ENCODE peak calls at places on chromosomes 11 and 22, in eight cellular contexts. X is A549, L is endodermal cell, T is LNCaP clone FGC, J is heart left ventricle, U is AG09309, Z is psoas muscle, H is colonic mucosa. A is an unnamed sample.

GRCh38 chr22:35037089-35037488 is 28.9 kb upstream of the ISX start:
- DNase-seq in H (no peak), L (peak), U (no peak), Z (no peak), T (no peak), J (no peak), X (no peak), A (no peak)

GRCh38 chr22:48717883-48718817 is 1109.5 kb downstream of the BRD1 start:
- DNase-seq in L (peak), Z (no peak), J (no peak), X (no peak), H (no peak), T (no peak), U (no peak), A (no peak)

GRCh38 chr22:25702046-25702445 is 39.9 kb upstream of the MYO18B start:
- DNase-seq in H (no peak), U (no peak), L (no peak), Z (no peak), J (no peak), T (no peak), X (no peak), A (no peak)

GRCh38 chr11:45622861-45623260 is 42.6 kb downstream of the CHST1 start:
- DNase-seq in L (no peak), X (no peak), J (no peak), U (no peak), H (no peak), T (no peak), Z (no peak), A (no peak)

GRCh38 chr11:80432051-80432450 is 991.2 kb upstream of the TENM4 start:
- DNase-seq in U (no peak), L (no peak), J (no peak), X (no peak), T (peak), H (no peak), Z (no peak), A (no peak)

GRCh38 chr22:22941831-22942510 is 54.4 kb downstream of the IGLL5 start:
- DNase-seq in H (peak), T (no peak), J (no peak), X (no peak), L (peak), Z (no peak), U (no peak), A (no peak)

GRCh38 chr11:130710022-130710421 is 206.3 kb downstream of the SNX19 start:
- DNase-seq in U (no peak), H (no peak), J (no peak), L (peak), X (no peak), Z (no peak), T (no peak), A (no peak)

GRCh38 chr22:45692549-45692948 is 20.9 kb downstream of the ATXN10 start:
- DNase-seq in X (no peak), H (no peak), T (no peak), J (no peak), Z (no peak), U (no peak), L (no peak), A (no peak)

GRCh38 chr11:14318581-14318981 is 40.4 kb downstream of the RRAS2 start:
- DNase-seq in H (no peak), Z (no peak), X (no peak), J (no peak), L (no peak), T (no peak), U (no peak), A (no peak)

GRCh38 chr22:40190501-40190900 is 12.8 kb downstream of the TNRC6B start:
- DNase-seq in H (no peak), L (peak), T (no peak), J (peak), U (no peak), Z (no peak), X (no peak), A (no peak)

GRCh38 chr11:128235958-128236357 is 351.4 kb downstream of the ETS1 start:
- DNase-seq in H (no peak), L (no peak), T (no peak), J (peak), U (no peak), X (no peak), Z (no peak), A (no peak)

GRCh38 chr11:43327987-43328386 is 16.2 kb downstream of the API5 start:
- DNase-seq in Z (no peak), J (no peak), T (peak), U (peak), X (no peak), H (no peak), L (no peak), A (peak)

GRCh38 chr11:77046060-77046501 is 11.9 kb downstream of the B3GNT6 start:
- DNase-seq in J (no peak), U (no peak), T (no peak), H (peak), L (peak), Z (no peak), X (peak), A (no peak)

GRCh38 chr11:83088965-83089364 is 17.3 kb upstream of the RAB30 start:
- DNase-seq in U (no peak), X (no peak), Z (no peak), J (no peak), H (no peak), T (no peak), L (no peak), A (no peak)

GRCh38 chr11:62142043-62142375 is 18.2 kb downstream of the INCENP start:
- DNase-seq in L (peak), H (no peak), J (no peak), Z (no peak), U (no peak), X (no peak), T (no peak), A (no peak)

GRCh38 chr11:88531776-88532175 is 194.2 kb upstream of the CTSC start:
- DNase-seq in Z (no peak), J (no peak), U (no peak), L (no peak), H (no peak), X (no peak), T (no peak), A (no peak)

GRCh38 chr11:108672113-108672512 is 7.2 kb downstream of the DDX10 start:
- DNase-seq in U (no peak), Z (no peak), X (no peak), L (no peak), T (peak), J (peak), H (no peak), A (no peak)

GRCh38 chr22:29152045-29152380 is 53.7 kb upstream of the EMID1 start:
- DNase-seq in J (no peak), T (no peak), U (no peak), Z (no peak), H (no peak), L (peak), X (no peak), A (no peak)

GRCh38 chr22:49548356-49549202 is 279.1 kb downstream of the BRD1 start:
- DNase-seq in U (no peak), H (no peak), X (no peak), T (no peak), L (peak), Z (no peak), J (no peak), A (no peak)

GRCh38 chr11:6541356-6541755 is 44.3 kb downstream of the DNHD1 start:
- DNase-seq in T (no peak), L (no peak), Z (no peak), H (no peak), U (no peak), J (no peak), X (no peak), A (no peak)

GRCh38 chr11:131408011-131408640 is 37.7 kb downstream of the NTM start:
- DNase-seq in Z (no peak), L (peak), T (peak), J (no peak), X (peak), U (peak), H (no peak), A (no peak)

GRCh38 chr22:23504522-23504921 is 75.6 kb downstream of the IGLL1 start:
- DNase-seq in H (no peak), L (no peak), Z (peak), J (no peak), X (no peak), T (no peak), U (no peak), A (no peak)

GRCh38 chr11:3954448-3955298 is 99.2 kb downstream of the STIM1 start:
- DNase-seq in T (no peak), Z (no peak), X (no peak), U (no peak), L (no peak), H (no peak), J (no peak), A (no peak)

GRCh38 chr22:39117585-39118191 is 20.6 kb downstream of the APOBEC3H start:
- DNase-seq in Z (peak), L (peak), H (peak), J (peak), U (peak), X (peak), T (no peak), A (no peak)

GRCh38 chr22:49775191-49776052 is 52.3 kb downstream of the BRD1 start:
- DNase-seq in H (no peak), Z (peak), T (no peak), X (no peak), J (no peak), U (no peak), L (no peak), A (no peak)

GRCh38 chr11:110173775-110174644 is 80.8 kb downstream of the ZC3H12C start:
- DNase-seq in X (peak), J (peak), U (no peak), Z (peak), H (peak), T (no peak), L (peak), A (no peak)

GRCh38 chr11:72718101-72718501 is 34.1 kb downstream of the ARAP1 start:
- DNase-seq in J (peak), H (no peak), T (no peak), Z (peak), L (no peak), U (no peak), X (no peak), A (no peak)

GRCh38 chr11:125304876-125305275 is 140.3 kb downstream of the PKNOX2 start:
- DNase-seq in T (no peak), H (no peak), L (no peak), Z (no peak), J (no peak), X (no peak), U (no peak), A (no peak)

GRCh38 chr11:86571273-86571948 is 101.0 kb downstream of the ME3 start:
- DNase-seq in Z (no peak), L (peak), H (peak), X (peak), U (no peak), T (no peak), J (no peak), A (no peak)

GRCh38 chr11:17184882-17185587 is 22.8 kb downstream of the PIK3C2A start:
- DNase-seq in L (no peak), J (no peak), U (no peak), T (no peak), Z (no peak), X (no peak), H (no peak), A (no peak)

GRCh38 chr11:43359432-43359818 is 705 bp downstream of the TTC17 start:
- DNase-seq in H (no peak), J (no peak), T (no peak), U (no peak), X (peak), L (no peak), Z (no peak), A (no peak)

GRCh38 chr11:34311126-34311525 is 46.7 kb downstream of the ABTB2 start:
- DNase-seq in U (no peak), L (no peak), T (no peak), H (no peak), X (no peak), J (peak), Z (peak), A (no peak)

GRCh38 chr11:103488021-103488420 is 378.8 kb downstream of the DYNC2H1 start:
- DNase-seq in J (no peak), Z (no peak), T (no peak), X (no peak), H (no peak), L (no peak), U (no peak), A (no peak)

GRCh38 chr11:133303262-133303661 is 229.0 kb downstream of the OPCML start:
- DNase-seq in H (no peak), Z (no peak), X (no peak), J (no peak), U (no peak), L (no peak), T (no peak), A (no peak)

GRCh38 chr11:134429104-134429503 is 17.1 kb upstream of the B3GAT1 start:
- DNase-seq in Z (no peak), J (no peak), X (no peak), U (no peak), T (no peak), H (no peak), L (no peak), A (no peak)

GRCh38 chr11:28615542-28615941 is 507.4 kb downstream of the METTL15 start:
- DNase-seq in X (no peak), T (no peak), H (no peak), U (no peak), Z (no peak), J (no peak), L (no peak), A (no peak)

GRCh38 chr11:113147249-113147648 is 167.1 kb upstream of the TTC12 start:
- DNase-seq in U (no peak), X (no peak), J (peak), L (peak), Z (no peak), H (no peak), T (no peak), A (no peak)

GRCh38 chr11:37916331-37916730 is 1318.3 kb upstream of the RAG2 start:
- DNase-seq in J (no peak), U (no peak), X (no peak), Z (no peak), H (no peak), L (no peak), T (no peak), A (no peak)

GRCh38 chr11:112524808-112525207 is 264.1 kb upstream of the PLET1 start:
- DNase-seq in J (peak), T (peak), Z (peak), L (peak), H (no peak), U (no peak), X (no peak), A (no peak)

GRCh38 chr11:115409116-115409663 is 95.0 kb downstream of the CADM1 start:
- DNase-seq in X (no peak), L (no peak), Z (no peak), U (no peak), H (no peak), T (no peak), J (no peak), A (no peak)

GRCh38 chr22:47351836-47352579 is 589.6 kb downstream of the TBC1D22A start:
- DNase-seq in J (no peak), T (no peak), U (no peak), H (no peak), L (no peak), X (no peak), Z (no peak), A (no peak)
- H3K4me3 ChIP-seq in J (no peak), T (no peak), U (no peak), H (no peak), L (no peak), X (no peak), Z (no peak), A (no peak)

GRCh38 chr22:37465721-37466120 is 20.5 kb downstream of the MFNG start:
- DNase-seq in U (no peak), T (no peak), X (no peak), H (no peak), L (peak), J (no peak), Z (no peak), A (no peak)
- TF ChIP-seq CTCF in U (no peak), T (no peak), X (no peak), H (no peak), L (peak), J (no peak), Z (no peak), A (no peak)

DNA sequence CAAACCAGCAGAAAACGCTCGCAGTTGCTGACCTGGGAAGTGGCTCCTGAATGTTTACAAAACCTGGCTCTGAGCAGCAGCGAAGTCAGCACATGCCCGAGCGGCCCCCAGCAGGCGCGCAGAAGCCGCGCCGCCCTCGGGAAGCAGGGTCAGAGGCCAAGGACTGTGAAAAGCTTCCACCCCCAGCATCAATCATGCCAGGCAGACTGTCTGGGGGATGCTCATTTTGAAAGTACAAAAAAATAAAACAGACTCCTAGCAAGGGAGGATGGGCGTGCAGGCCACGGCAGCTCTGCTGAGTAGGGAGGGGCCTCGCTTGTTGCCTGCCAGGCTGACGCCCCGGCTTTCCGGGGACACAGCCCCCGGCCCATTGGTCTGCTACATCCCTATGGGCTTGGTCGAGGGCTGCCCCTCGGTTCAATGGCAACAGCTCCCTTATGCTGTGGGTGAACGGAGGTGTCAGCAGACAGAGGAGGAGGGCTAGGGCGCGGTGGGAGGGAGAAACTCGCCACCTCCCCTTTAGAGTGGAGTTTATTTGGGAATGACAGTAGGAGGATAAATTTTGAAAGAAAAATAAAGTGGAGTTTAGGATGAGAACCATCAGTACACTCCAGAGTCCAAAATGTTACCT is 37.7 kb upstream of the GNB1L start:
- DNase-seq in X (no peak), T (no peak), Z (no peak), J (no peak), H (no peak), L (no peak), U (no peak), A (no peak)
- H3K4me3 ChIP-seq in X (no peak), T (no peak), Z (no peak), J (no peak), H (no peak), L (no peak), U (no peak), A (no peak)

DNA sequence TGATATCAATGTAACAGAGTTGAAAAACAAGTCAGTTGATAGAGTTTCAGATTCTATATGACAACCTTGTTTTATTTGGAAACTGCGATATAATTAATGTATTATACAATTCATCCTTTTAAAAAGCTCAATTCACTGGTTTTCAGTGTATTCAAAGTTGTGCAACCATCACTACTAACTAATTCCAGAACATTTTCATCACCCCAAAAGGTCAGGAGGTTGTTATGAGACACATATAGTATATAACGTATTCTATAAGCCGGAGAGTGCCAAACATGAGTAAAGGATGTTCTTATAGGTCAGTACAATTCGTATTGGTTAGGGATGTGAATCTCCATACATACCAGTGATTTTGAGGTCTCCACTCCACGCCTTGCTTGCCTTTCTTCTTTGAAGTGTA is 40.1 kb upstream of the UCP3 start:
- DNase-seq in J (no peak), T (no peak), X (no peak), U (no peak), L (no peak), H (no peak), Z (no peak), A (no peak)
- TF ChIP-seq CTCF in J (no peak), T (no peak), X (no peak), U (no peak), L (no peak), H (no peak), Z (no peak), A (no peak)

DNA sequence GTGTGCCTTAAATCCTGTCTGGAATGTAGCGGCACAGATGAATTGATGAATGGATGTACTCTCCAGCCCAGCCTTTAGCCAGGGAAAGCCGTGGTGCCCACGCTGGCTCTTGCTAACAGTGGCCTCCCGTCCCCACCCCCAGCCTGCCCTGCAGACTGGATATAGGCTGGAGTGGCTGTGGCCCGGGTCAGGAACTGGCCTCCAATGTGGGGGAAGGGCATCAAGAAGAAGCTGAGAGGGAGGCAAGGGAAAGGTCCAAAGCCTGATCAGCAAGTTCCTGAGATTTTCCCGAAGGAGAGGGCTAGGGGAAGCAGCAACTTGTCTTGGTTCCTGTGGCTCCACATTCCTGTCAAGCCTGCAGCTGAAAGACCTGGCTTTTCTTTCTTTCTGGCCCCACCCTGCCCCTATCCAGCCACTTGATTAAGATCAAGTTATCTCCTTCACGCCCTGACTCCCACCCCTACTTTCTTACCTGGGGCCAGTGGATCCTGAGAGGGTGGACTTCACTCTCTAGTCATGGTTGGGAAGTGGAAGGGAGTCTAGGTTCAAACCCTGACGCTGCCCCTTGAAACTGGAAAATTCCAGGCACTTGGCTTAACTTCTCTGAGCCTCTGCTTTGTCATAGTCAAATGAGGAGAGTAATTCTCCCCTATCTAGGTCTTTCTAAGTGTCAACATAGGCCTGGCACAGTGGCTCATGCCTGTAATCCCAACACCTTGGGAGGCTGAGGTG is 11.0 kb upstream of the MICALL1 start:
- DNase-seq in Z (no peak), L (peak), J (no peak), X (no peak), H (no peak), U (no peak), T (no peak), A (no peak)
- H3K4me3 ChIP-seq in Z (no peak), L (peak), J (no peak), X (no peak), H (no peak), U (no peak), T (no peak), A (no peak)

GRCh38 chr11:50174189-50174588 is 141.5 kb downstream of the OR4C45 start:
- DNase-seq in T (no peak), X (no peak), U (no peak), L (no peak), H (no peak), Z (no peak), J (no peak), A (no peak)
- TF ChIP-seq CTCF in T (peak), X (no peak), U (no peak), L (no peak), H (no peak), Z (no peak), J (no peak), A (no peak)

A was measured in AG04450.